ENCODE peak calls at places on chromosomes 13 and 19, in seven cellular contexts. One of them, this sample, is unnamed.

GRCh38 chr13:87331178-87331577 is 340.0 kb upstream of the SLITRK5 start:
- DNase-seq in esophagus muscularis mucosa: no peak
- DNase-seq in GM12892: no peak
- DNase-seq in uterus: no peak
- DNase-seq in GM12891: no peak
- DNase-seq in testis: no peak
- DNase-seq in breast epithelium: peak; percentile 80
- DNase-seq in this sample: no peak

GRCh38 chr13:111491021-111491420 is 170.6 kb downstream of the TEX29 start:
- DNase-seq in GM12892: no peak
- DNase-seq in GM12891: no peak
- DNase-seq in breast epithelium: no peak
- DNase-seq in testis: no peak
- DNase-seq in uterus: peak; percentile 1
- DNase-seq in esophagus muscularis mucosa: no peak
- DNase-seq in this sample: peak; percentile 61

GRCh38 chr13:35810286-35810685 is 320.9 kb downstream of the DCLK1 start:
- DNase-seq in GM12891: no peak
- DNase-seq in uterus: no peak
- DNase-seq in esophagus muscularis mucosa: no peak
- DNase-seq in testis: no peak
- DNase-seq in breast epithelium: no peak
- DNase-seq in GM12892: no peak
- DNase-seq in this sample: no peak

GRCh38 chr13:100208596-100208995 is 119.7 kb downstream of the PCCA start:
- DNase-seq in esophagus muscularis mucosa: no peak
- DNase-seq in GM12891: no peak
- DNase-seq in uterus: no peak
- DNase-seq in testis: no peak
- DNase-seq in GM12892: no peak
- DNase-seq in breast epithelium: no peak
- DNase-seq in this sample: no peak

GRCh38 chr13:60226507-60226906 is 62.8 kb upstream of the DIAPH3 start:
- DNase-seq in testis: peak; percentile 16
- DNase-seq in GM12891: no peak
- DNase-seq in uterus: no peak
- DNase-seq in esophagus muscularis mucosa: no peak
- DNase-seq in breast epithelium: no peak
- DNase-seq in GM12892: no peak
- DNase-seq in this sample: no peak

GRCh38 chr13:82214341-82214740 is 1667.9 kb downstream of the SLITRK1 start:
- DNase-seq in breast epithelium: no peak
- DNase-seq in uterus: no peak
- DNase-seq in esophagus muscularis mucosa: no peak
- DNase-seq in GM12892: no peak
- DNase-seq in GM12891: no peak
- DNase-seq in testis: no peak
- DNase-seq in this sample: no peak

GRCh38 chr19:13872695-13873389 is 4.1 kb upstream of the NANOS3 start:
- DNase-seq in testis: no peak
- DNase-seq in GM12892: no peak
- DNase-seq in esophagus muscularis mucosa: no peak
- DNase-seq in breast epithelium: no peak
- DNase-seq in uterus: no peak
- DNase-seq in GM12891: peak; percentile 65
- DNase-seq in this sample: no peak

GRCh38 chr19:41706741-41707501 is 1.5 kb upstream of the CEACAM5 start:
- DNase-seq in GM12891: peak; percentile 82
- DNase-seq in esophagus muscularis mucosa: no peak
- DNase-seq in breast epithelium: no peak
- DNase-seq in GM12892: peak; percentile 78
- DNase-seq in testis: peak; percentile 48
- DNase-seq in uterus: peak; percentile 1
- DNase-seq in this sample: peak; percentile 90

GRCh38 chr19:51123381-51124186 is 1.1 kb upstream of the SIGLEC9 start:
- DNase-seq in breast epithelium: no peak
- DNase-seq in esophagus muscularis mucosa: no peak
- DNase-seq in testis: no peak
- DNase-seq in uterus: no peak
- DNase-seq in GM12891: no peak
- DNase-seq in GM12892: no peak
- DNase-seq in this sample: peak; percentile 85

GRCh38 chr13:80305737-80306136 is 35.2 kb downstream of the SPRY2 start:
- DNase-seq in GM12891: no peak
- DNase-seq in esophagus muscularis mucosa: no peak
- DNase-seq in GM12892: no peak
- DNase-seq in breast epithelium: no peak
- DNase-seq in uterus: no peak
- DNase-seq in testis: no peak
- DNase-seq in this sample: no peak

GRCh38 chr19:55484571-55485438 is at the start of gene NAT14:
- DNase-seq in breast epithelium: no peak
- DNase-seq in GM12892: peak; percentile 96
- DNase-seq in uterus: peak; percentile 76
- DNase-seq in esophagus muscularis mucosa: no peak
- DNase-seq in GM12891: peak; percentile 97
- DNase-seq in testis: peak; percentile 69
- DNase-seq in this sample: peak; percentile 86

GRCh38 chr19:3547301-3547731 is 8.3 kb downstream of the TEKTIP1 start:
- DNase-seq in esophagus muscularis mucosa: no peak
- DNase-seq in GM12891: no peak
- DNase-seq in GM12892: no peak
- DNase-seq in uterus: no peak
- DNase-seq in breast epithelium: no peak
- DNase-seq in testis: no peak
- DNase-seq in this sample: no peak

GRCh38 chr19:19663292-19664120 is at the start of gene ATP13A1:
- DNase-seq in GM12892: peak; percentile 66
- DNase-seq in breast epithelium: peak; percentile 98
- DNase-seq in uterus: peak; percentile 96
- DNase-seq in GM12891: peak; percentile 75
- DNase-seq in esophagus muscularis mucosa: peak; percentile 98
- DNase-seq in testis: peak; percentile 98
- DNase-seq in this sample: peak; percentile 100
- TF ChIP-seq POLR2A in GM12892: peak; percentile 86
- TF ChIP-seq POLR2A in breast epithelium: no peak
- TF ChIP-seq POLR2A in uterus: peak; percentile 27
- TF ChIP-seq POLR2A in GM12891: peak; percentile 81
- TF ChIP-seq POLR2A in esophagus muscularis mucosa: no peak
- TF ChIP-seq POLR2A in testis: no peak
- TF ChIP-seq POLR2A in this sample: peak; percentile 16

DNA sequence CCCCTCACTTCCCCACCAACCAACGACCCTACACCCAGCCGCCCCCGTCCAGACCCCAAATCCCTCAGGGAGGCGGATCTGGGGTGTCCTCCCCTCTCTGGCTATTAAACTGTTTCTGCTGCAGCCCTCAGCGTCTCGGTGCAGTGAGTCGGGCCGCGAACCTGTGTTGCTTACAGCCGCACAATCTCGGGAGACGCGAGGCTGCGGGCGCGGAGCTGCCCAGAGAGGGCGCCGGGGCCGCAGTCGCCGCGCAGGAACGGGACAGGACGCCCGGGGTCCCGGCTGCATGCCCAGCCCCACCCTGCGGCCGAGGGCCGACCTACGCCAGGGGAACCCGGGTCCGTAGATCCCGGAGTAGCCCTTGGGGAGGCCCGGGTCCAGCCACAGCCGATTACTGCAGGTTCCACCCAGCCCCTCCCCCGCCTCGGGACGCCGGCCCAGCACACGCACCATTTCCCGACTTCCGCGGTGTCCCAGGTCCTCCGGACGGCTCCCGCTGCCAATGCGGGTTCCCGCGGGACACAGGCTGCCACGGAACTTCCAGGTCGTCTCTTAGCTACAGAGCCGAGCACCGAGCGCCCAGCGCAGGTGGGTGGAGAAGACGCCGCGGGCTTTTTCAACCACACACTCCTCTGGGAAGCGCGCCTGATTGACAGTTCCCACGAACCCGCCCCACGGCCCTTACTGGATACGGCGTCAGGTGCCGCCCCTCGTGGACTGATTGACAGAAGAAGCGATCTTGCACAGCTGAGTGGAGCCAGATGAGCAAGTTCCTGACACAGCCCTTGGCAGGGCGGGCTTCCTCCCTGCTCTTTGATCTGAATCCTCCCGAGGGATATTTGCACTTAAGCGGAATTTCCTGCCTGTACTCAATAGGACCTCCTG is at the start of gene ZNF799:
- DNase-seq in GM12891: peak; percentile 59
- DNase-seq in testis: peak; percentile 100
- DNase-seq in breast epithelium: peak; percentile 96
- DNase-seq in uterus: peak; percentile 96
- DNase-seq in GM12892: peak; percentile 53
- DNase-seq in esophagus muscularis mucosa: peak; percentile 99
- DNase-seq in this sample: peak; percentile 98
- TF ChIP-seq POLR2A in GM12891: no peak
- TF ChIP-seq POLR2A in testis: peak; percentile 52
- TF ChIP-seq POLR2A in breast epithelium: no peak
- TF ChIP-seq POLR2A in uterus: peak; percentile 64
- TF ChIP-seq POLR2A in GM12892: peak; percentile 41
- TF ChIP-seq POLR2A in esophagus muscularis mucosa: no peak
- TF ChIP-seq POLR2A in this sample: no peak

GRCh38 chr19:17718467-17718987 is 753 bp upstream of the MAP1S start:
- DNase-seq in uterus: no peak
- DNase-seq in GM12892: no peak
- DNase-seq in GM12891: no peak
- DNase-seq in testis: no peak
- DNase-seq in breast epithelium: no peak
- DNase-seq in esophagus muscularis mucosa: no peak
- DNase-seq in this sample: no peak

GRCh38 chr19:17719730-17720486 is 628 bp downstream of the MAP1S start:
- DNase-seq in uterus: no peak
- DNase-seq in testis: no peak
- DNase-seq in breast epithelium: peak; percentile 52
- DNase-seq in GM12892: no peak
- DNase-seq in esophagus muscularis mucosa: no peak
- DNase-seq in GM12891: no peak
- DNase-seq in this sample: peak; percentile 85

GRCh38 chr19:17721821-17722220 is 2.5 kb downstream of the MAP1S start:
- DNase-seq in testis: no peak
- DNase-seq in GM12892: no peak
- DNase-seq in GM12891: no peak
- DNase-seq in uterus: no peak
- DNase-seq in esophagus muscularis mucosa: no peak
- DNase-seq in breast epithelium: no peak
- DNase-seq in this sample: no peak

GRCh38 chr19:17720487-17720839 is 1.2 kb downstream of the MAP1S start:
- DNase-seq in esophagus muscularis mucosa: no peak
- DNase-seq in GM12892: no peak
- DNase-seq in breast epithelium: no peak
- DNase-seq in GM12891: no peak
- DNase-seq in testis: no peak
- DNase-seq in uterus: no peak
- DNase-seq in this sample: no peak

DNA sequence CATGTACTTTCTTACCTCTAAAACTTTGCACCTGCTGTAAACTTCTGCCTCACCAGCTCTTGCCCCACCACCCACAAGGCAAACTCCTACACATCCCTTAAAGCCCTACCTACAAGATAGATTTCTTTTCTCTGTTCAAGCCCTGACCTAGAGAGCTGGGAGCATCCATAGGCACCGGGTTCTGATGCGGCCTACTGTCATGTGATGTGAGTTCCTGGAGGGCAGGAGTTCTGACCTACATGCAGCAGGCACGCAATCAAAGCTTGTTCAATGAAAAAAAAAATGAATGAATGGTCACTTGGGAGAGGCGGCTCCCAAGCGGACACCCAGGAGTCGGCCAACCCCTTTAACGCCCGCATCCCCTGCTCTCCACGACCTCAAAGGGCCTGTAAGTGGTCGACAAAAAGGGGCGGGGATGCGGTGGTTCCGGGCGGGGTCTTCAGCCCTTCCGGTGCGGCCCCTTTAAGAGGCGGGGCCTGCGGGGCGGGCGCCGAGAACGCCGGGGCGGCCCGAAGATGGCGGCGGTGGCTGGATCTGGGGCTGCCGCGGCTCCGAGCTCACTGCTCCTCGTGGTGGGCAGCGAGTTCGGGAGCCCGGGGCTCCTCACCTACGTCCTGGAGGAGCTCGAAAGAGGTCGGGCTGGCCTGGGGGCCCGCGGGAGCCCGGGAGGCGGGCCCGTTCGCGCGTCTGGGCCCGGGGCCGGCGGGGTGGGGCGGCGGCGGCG is at the start of gene MAP1S:
- DNase-seq in uterus: peak; percentile 59
- DNase-seq in testis: peak; percentile 78
- DNase-seq in breast epithelium: peak; percentile 24
- DNase-seq in GM12891: peak; percentile 89
- DNase-seq in esophagus muscularis mucosa: no peak
- DNase-seq in GM12892: peak; percentile 91
- DNase-seq in this sample: peak; percentile 91
- TF ChIP-seq POLR2A in uterus: peak; percentile 43
- TF ChIP-seq POLR2A in testis: no peak
- TF ChIP-seq POLR2A in breast epithelium: peak; percentile 66
- TF ChIP-seq POLR2A in GM12891: peak; percentile 59
- TF ChIP-seq POLR2A in esophagus muscularis mucosa: peak; percentile 60
- TF ChIP-seq POLR2A in GM12892: peak; percentile 85
- TF ChIP-seq POLR2A in this sample: peak; percentile 25

DNA sequence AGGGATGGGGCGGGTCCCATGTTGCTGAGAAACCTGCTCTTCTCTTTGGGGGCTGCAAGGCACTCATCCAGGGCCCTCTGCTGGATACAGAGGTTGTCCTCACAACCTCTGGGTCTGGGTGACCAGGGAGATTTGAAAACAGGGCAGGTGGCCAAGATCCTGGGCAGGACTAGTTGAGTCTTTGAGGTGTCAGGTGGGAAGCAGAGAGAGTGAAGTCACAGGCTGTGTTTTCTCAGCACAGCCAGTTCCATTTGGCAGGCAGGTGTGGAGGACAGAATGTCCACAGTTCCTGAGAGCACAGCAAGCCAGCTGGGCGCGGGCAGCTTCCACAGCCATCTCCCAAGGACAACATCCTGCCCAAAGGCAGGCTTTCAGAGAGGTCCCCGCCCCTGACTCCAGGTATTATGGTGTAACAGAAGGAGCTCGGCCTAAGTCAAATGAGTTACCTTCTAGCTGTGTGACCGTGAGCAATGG is 118.8 kb downstream of the NUFIP1 start:
- DNase-seq in uterus: no peak
- DNase-seq in GM12891: no peak
- DNase-seq in GM12892: no peak
- DNase-seq in testis: peak; percentile 62
- DNase-seq in breast epithelium: peak; percentile 92
- DNase-seq in esophagus muscularis mucosa: no peak
- DNase-seq in this sample: no peak
- TF ChIP-seq POLR2A in uterus: no peak
- TF ChIP-seq POLR2A in GM12891: no peak
- TF ChIP-seq POLR2A in GM12892: no peak
- TF ChIP-seq POLR2A in testis: no peak
- TF ChIP-seq POLR2A in breast epithelium: no peak
- TF ChIP-seq POLR2A in esophagus muscularis mucosa: no peak
- TF ChIP-seq POLR2A in this sample: no peak

GRCh38 chr19:45025264-45025663 is 13.6 kb upstream of the CLASRP start:
- DNase-seq in uterus: no peak
- DNase-seq in testis: no peak
- DNase-seq in GM12892: no peak
- DNase-seq in esophagus muscularis mucosa: no peak
- DNase-seq in GM12891: no peak
- DNase-seq in breast epithelium: no peak
- DNase-seq in this sample: no peak
- TF ChIP-seq POLR2A in uterus: no peak
- TF ChIP-seq POLR2A in testis: no peak
- TF ChIP-seq POLR2A in GM12892: no peak
- TF ChIP-seq POLR2A in esophagus muscularis mucosa: no peak
- TF ChIP-seq POLR2A in GM12891: no peak
- TF ChIP-seq POLR2A in breast epithelium: no peak
- TF ChIP-seq POLR2A in this sample: no peak

GRCh38 chr13:20121154-20121515 is 39.7 kb downstream of the GJA3 start:
- DNase-seq in breast epithelium: no peak
- DNase-seq in GM12892: no peak
- DNase-seq in testis: no peak
- DNase-seq in esophagus muscularis mucosa: no peak
- DNase-seq in uterus: no peak
- DNase-seq in GM12891: no peak
- DNase-seq in this sample: no peak
- TF ChIP-seq POLR2A in breast epithelium: no peak
- TF ChIP-seq POLR2A in GM12892: no peak
- TF ChIP-seq POLR2A in testis: no peak
- TF ChIP-seq POLR2A in esophagus muscularis mucosa: no peak
- TF ChIP-seq POLR2A in uterus: no peak
- TF ChIP-seq POLR2A in GM12891: no peak
- TF ChIP-seq POLR2A in this sample: no peak

This sample was measured in spleen.